ENCODE peak calls at places on chromosome 13, in four cellular contexts. Q is keratinocyte, W is IMR-90, X is K562. M is an unnamed sample. For H3K9me1, the result is how much of the 10 kb centered on the place peaks cover.

GRCh38 chr13:52127783-52128702 is 830 bp downstream of the NEK5 start:
- DNase-seq in X (peak), Q (no peak), W (peak), M (peak)

GRCh38 chr13:107271226-107271625 is 703.3 kb upstream of the ARGLU1 start:
- DNase-seq in X (no peak), Q (no peak), W (peak), M (peak)

GRCh38 chr13:65926750-65927171 is 1303.4 kb downstream of the PCDH9 start:
- DNase-seq in X (no peak), W (no peak), Q (no peak), M (no peak)

GRCh38 chr13:61765181-61765742 is 349.6 kb upstream of the PCDH20 start:
- DNase-seq in Q (no peak), X (no peak), W (no peak), M (no peak)

GRCh38 chr13:39968646-39969475 is 313.4 kb downstream of the COG6 start:
- DNase-seq in Q (no peak), W (no peak), X (no peak), M (no peak)

GRCh38 chr13:110319774-110320509 is 12.9 kb downstream of the COL4A2 start:
- DNase-seq in X (no peak), Q (no peak), W (peak), M (peak)

GRCh38 chr13:23146811-23147245 is 34.0 kb upstream of the SGCG start:
- DNase-seq in X (no peak), W (peak), Q (no peak), M (no peak)

GRCh38 chr13:66553391-66553790 is 676.7 kb downstream of the PCDH9 start:
- DNase-seq in Q (no peak), X (no peak), W (peak), M (no peak)

GRCh38 chr13:42970824-42971669 is 21.0 kb downstream of the EPSTI1 start:
- DNase-seq in X (peak), Q (no peak), W (peak), M (peak)

GRCh38 chr13:83248751-83249150 is 633.5 kb downstream of the SLITRK1 start:
- DNase-seq in Q (no peak), W (no peak), X (no peak), M (no peak)

GRCh38 chr13:99386911-99387788 is 80.0 kb upstream of the GPR183 start:
- DNase-seq in X (peak), W (no peak), Q (no peak), M (peak)

GRCh38 chr13:74335370-74335769 is 201.2 kb upstream of the KLF12 start:
- DNase-seq in X (no peak), Q (no peak), W (no peak), M (no peak)

GRCh38 chr13:113050856-113051431 is 54.6 kb upstream of the F7 start:
- DNase-seq in X (no peak), W (no peak), Q (no peak), M (no peak)

GRCh38 chr13:93345642-93346220 is 119.1 kb downstream of the GPC6 start:
- DNase-seq in Q (no peak), W (no peak), X (no peak), M (no peak)

GRCh38 chr13:36764957-36765356 is 54.1 kb upstream of the RFXAP start:
- DNase-seq in W (no peak), X (no peak), Q (no peak), M (no peak)

GRCh38 chr13:113458218-113459065 is 5.2 kb upstream of the ADPRHL1 start:
- DNase-seq in W (peak), Q (no peak), X (peak), M (no peak)

GRCh38 chr13:36297600-36298338 is at the start of gene CCDC169:
- DNase-seq in Q (no peak), W (peak), X (peak), M (peak)

GRCh38 chr13:77698211-77699058 is 948 bp downstream of the SLAIN1 start:
- DNase-seq in W (no peak), X (no peak), Q (no peak), M (peak)

GRCh38 chr13:105464249-105464648 is 1071.2 kb downstream of the EFNB2 start:
- DNase-seq in W (peak), Q (no peak), X (no peak), M (no peak)

GRCh38 chr13:30323524-30323923 is 16.2 kb upstream of the KATNAL1 start:
- DNase-seq in X (no peak), Q (no peak), W (no peak), M (no peak)

GRCh38 chr13:64849174-64849573 is 2381.0 kb downstream of the PCDH9 start:
- DNase-seq in W (no peak), Q (no peak), X (no peak), M (no peak)

GRCh38 chr13:22770891-22771290 is 409.9 kb upstream of the SGCG start:
- DNase-seq in Q (no peak), W (no peak), X (no peak), M (no peak)

GRCh38 chr13:112733661-112734379 is 44.0 kb downstream of the ATP11A start:
- DNase-seq in X (no peak), Q (no peak), W (no peak), M (no peak)

GRCh38 chr13:77563110-77563509 is 27.6 kb downstream of the SCEL start:
- DNase-seq in Q (no peak), X (no peak), W (peak), M (peak)

GRCh38 chr13:99196466-99197256 is 4.0 kb upstream of the UBAC2 start:
- DNase-seq in W (no peak), Q (no peak), X (no peak), M (peak)

DNA sequence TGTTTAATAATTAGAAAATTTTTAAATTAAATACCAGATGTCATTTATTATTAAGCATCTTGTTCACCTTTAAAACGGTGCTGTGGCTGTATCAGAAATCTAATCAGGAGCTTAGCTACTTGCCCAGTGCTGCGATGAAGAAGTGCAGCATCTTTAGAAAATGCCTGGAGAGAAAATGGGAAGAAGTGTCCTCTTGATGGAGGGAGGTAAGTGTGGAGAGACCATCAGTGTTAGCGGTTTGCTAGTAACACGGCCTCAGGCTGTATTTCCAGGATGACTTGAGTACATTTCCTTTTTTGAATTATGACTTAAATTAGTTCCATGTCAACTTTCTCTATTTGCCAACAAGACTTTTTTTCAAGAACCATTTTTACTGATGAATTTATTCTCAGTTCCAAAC is 74.1 kb downstream of the SHISA2 start:
- DNase-seq in Q (no peak), W (no peak), X (no peak), M (peak)
- H3K9me1 ChIP-seq in Q (under half), W (under half), X (under half), M (under half)

GRCh38 chr13:27662738-27663470 is 41.2 kb downstream of the POLR1D start:
- DNase-seq in W (no peak), X (no peak), Q (no peak), M (no peak)

GRCh38 chr13:27665761-27666160 is 44.1 kb downstream of the POLR1D start:
- DNase-seq in Q (no peak), W (no peak), X (no peak), M (no peak)

GRCh38 chr13:27665333-27665732 is 43.6 kb downstream of the POLR1D start:
- DNase-seq in Q (no peak), W (peak), X (no peak), M (no peak)

GRCh38 chr13:27661017-27661416 is 39.3 kb downstream of the POLR1D start:
- DNase-seq in X (no peak), W (no peak), Q (no peak), M (no peak)

GRCh38 chr13:27663947-27664346 is 42.3 kb downstream of the POLR1D start:
- DNase-seq in Q (no peak), X (no peak), W (no peak), M (no peak)
- H3K9me1 ChIP-seq in Q (under half), X (under half), W (under half), M (under half)

GRCh38 chr13:41565221-41565620 is 107.9 kb downstream of the RGCC start:
- DNase-seq in Q (no peak), W (peak), X (no peak), M (peak)

GRCh38 chr13:41562541-41563178 is 105.3 kb downstream of the RGCC start:
- DNase-seq in Q (no peak), W (no peak), X (no peak), M (no peak)

GRCh38 chr13:41562083-41562482 is 104.7 kb downstream of the RGCC start:
- DNase-seq in W (peak), X (no peak), Q (no peak), M (peak)

GRCh38 chr13:41563501-41564001 is 106.2 kb downstream of the RGCC start:
- DNase-seq in Q (no peak), X (no peak), W (peak), M (peak)

GRCh38 chr13:41564046-41564445 is 106.7 kb downstream of the RGCC start:
- DNase-seq in W (no peak), Q (no peak), X (no peak), M (no peak)
- H3K9me1 ChIP-seq in W (under half), Q (under half), X (under half), M (under half)

GRCh38 chr13:44108345-44108858 is 228.7 kb downstream of the LACC1 start:
- DNase-seq in W (no peak), Q (no peak), X (no peak), M (peak)
- H3K9me1 ChIP-seq in W (under half), Q (under half), X (under half), M (under half)

DNA sequence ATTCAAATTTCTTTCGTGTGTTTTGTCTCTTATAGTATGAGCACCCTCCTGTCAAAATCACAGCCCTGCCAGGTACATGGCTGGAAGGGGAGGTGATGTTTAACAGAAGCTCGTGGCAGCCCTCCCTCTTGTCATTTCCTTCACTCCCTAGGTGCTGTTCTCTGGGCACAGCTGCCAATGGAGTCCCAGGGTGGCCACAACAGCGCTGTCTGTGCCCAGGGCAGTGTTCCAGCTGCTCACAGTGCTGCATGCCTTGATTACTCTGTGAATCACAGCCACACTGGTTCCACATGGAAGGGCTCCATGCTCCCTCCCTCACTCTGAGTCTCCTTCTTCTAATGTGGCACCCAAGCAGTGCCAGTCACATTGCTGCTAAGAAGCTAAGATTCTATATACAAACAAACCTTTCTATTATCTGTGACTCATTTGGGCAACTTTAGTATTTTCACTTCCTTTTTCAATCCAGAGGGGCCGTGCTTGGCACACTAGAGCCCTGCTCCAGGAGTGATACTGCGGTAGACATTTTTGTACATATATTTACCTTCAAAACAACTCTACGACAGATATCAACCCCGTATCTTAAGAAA is 248.6 kb downstream of the TDRD3 start:
- DNase-seq in W (no peak), Q (no peak), X (no peak), M (no peak)
- H3K9me1 ChIP-seq in W (under half), Q (under half), X (under half), M (under half)

GRCh38 chr13:71055047-71055446 is 812.0 kb downstream of the DACH1 start:
- DNase-seq in W (no peak), X (no peak), Q (no peak), M (no peak)

GRCh38 chr13:71056581-71056980 is 810.4 kb downstream of the DACH1 start:
- DNase-seq in Q (no peak), X (no peak), W (no peak), M (no peak)

GRCh38 chr13:71055644-71056043 is 811.4 kb downstream of the DACH1 start:
- DNase-seq in W (no peak), Q (no peak), X (no peak), M (no peak)

GRCh38 chr13:71051573-71051972 is 815.4 kb downstream of the DACH1 start:
- DNase-seq in W (no peak), X (no peak), Q (no peak), M (no peak)

GRCh38 chr13:71054358-71054757 is 812.6 kb downstream of the DACH1 start:
- DNase-seq in X (no peak), W (no peak), Q (no peak), M (no peak)
- H3K9me1 ChIP-seq in X (under half), W (under half), Q (under half), M (under half)

DNA sequence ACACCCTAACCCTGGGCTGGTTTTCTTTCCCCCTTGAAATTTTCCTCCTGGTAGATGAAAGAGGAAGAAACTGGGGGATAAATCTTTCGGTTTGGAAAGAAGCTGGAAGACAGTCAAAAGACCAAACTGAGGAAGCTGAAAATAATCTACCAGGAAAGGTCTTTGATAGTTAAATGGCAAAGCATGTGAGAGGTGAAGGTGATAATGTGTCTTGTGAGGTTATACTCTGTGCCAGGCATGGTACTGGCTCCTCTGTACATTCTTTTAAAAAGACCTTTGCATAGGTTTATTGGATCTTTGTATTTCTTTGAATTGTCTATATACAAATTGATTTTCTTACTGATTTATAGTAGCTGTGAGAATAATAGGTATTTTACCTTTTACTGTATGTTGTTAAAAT is 98.6 kb downstream of the FREM2 start:
- DNase-seq in X (no peak), W (no peak), Q (no peak), M (no peak)
- H3K9me1 ChIP-seq in X (under half), W (under half), Q (under half), M (under half)

GRCh38 chr13:97325738-97326137 is 103.6 kb downstream of the MBNL2 start:
- DNase-seq in W (no peak), Q (no peak), X (no peak), M (no peak)
- H3K9me1 ChIP-seq in W (under half), Q (under half), X (under half), M (under half)

M was measured in endothelial cell of umbilical vein.